ENCODE peak calls at places on chromosomes 6 and 20, in five cellular contexts. N, C, J, R and O are unnamed samples.
A peak's percentile ranks its signal among the peaks of the same experiment; 100 is the strongest.

GRCh38 chr6:124870611-124871201 is 91.5 kb upstream of the RNF217 start:
- DNase-seq in N (peak; percentile 63), C (no peak), J (no peak), R (no peak), O (no peak)

GRCh38 chr6:167968091-167968490 is 29.4 kb upstream of the KIF25 start:
- DNase-seq in N (no peak), C (no peak), J (no peak), R (peak; percentile 43), O (no peak)

GRCh38 chr20:9319687-9320384 is 194.6 kb upstream of the LAMP5 start:
- DNase-seq in N (peak; percentile 25), C (no peak), J (no peak), R (peak; percentile 1), O (no peak)

GRCh38 chr20:2767768-2768631 is 32.4 kb downstream of the CPXM1 start:
- DNase-seq in N (no peak), C (no peak), J (no peak), R (no peak), O (no peak)

GRCh38 chr6:26195924-26196845 is 109.0 kb downstream of the HFE start:
- DNase-seq in N (peak; percentile 25), C (no peak), J (no peak), R (peak; percentile 82), O (no peak)

GRCh38 chr6:132650413-132650812 is 8.6 kb downstream of the TAAR1 start:
- DNase-seq in N (no peak), C (no peak), J (no peak), R (no peak), O (no peak)

GRCh38 chr20:17357238-17357637 is 130.4 kb downstream of the PCSK2 start:
- DNase-seq in N (no peak), C (no peak), J (no peak), R (no peak), O (no peak)

GRCh38 chr6:29791162-29791561 is 36.5 kb upstream of the HLA-G start:
- DNase-seq in N (no peak), C (no peak), J (no peak), R (no peak), O (no peak)

GRCh38 chr20:37526238-37526838 is 1.3 kb downstream of the BLCAP start:
- DNase-seq in N (no peak), C (peak; percentile 53), J (no peak), R (peak; percentile 11), O (no peak)

GRCh38 chr20:49452011-49452482 is 30.4 kb downstream of the KCNB1 start:
- DNase-seq in N (peak; percentile 31), C (no peak), J (no peak), R (no peak), O (no peak)

GRCh38 chr6:3231213-3232016 is 4.0 kb upstream of the TUBB2B start:
- DNase-seq in N (peak; percentile 65), C (peak; percentile 81), J (no peak), R (no peak), O (peak; percentile 71)

GRCh38 chr6:167404385-167405049 is 79.6 kb downstream of the TTLL2 start:
- DNase-seq in N (no peak), C (no peak), J (no peak), R (no peak), O (no peak)

GRCh38 chr6:7762758-7763157 is 36.9 kb downstream of the BMP6 start:
- DNase-seq in N (no peak), C (no peak), J (no peak), R (no peak), O (no peak)

GRCh38 chr6:158660331-158660730 is 10.5 kb downstream of the SYTL3 start:
- DNase-seq in N (no peak), C (no peak), J (no peak), R (peak; percentile 58), O (no peak)

GRCh38 chr20:63873477-63873971 is 8.5 kb downstream of the TPD52L2 start:
- DNase-seq in N (peak; percentile 93), C (no peak), J (no peak), R (peak; percentile 76), O (no peak)

GRCh38 chr6:151060096-151060741 is 179.5 kb upstream of the AKAP12 start:
- DNase-seq in N (peak; percentile 99), C (no peak), J (no peak), R (no peak), O (no peak)

GRCh38 chr6:11298651-11299420 is 66.4 kb upstream of the NEDD9 start:
- DNase-seq in N (no peak), C (no peak), J (no peak), R (peak; percentile 53), O (no peak)

GRCh38 chr6:167341665-167342655 is 17.1 kb downstream of the TTLL2 start:
- DNase-seq in N (no peak), C (no peak), J (no peak), R (no peak), O (no peak)

GRCh38 chr6:13848553-13849150 is 34.3 kb upstream of the MCUR1 start:
- DNase-seq in N (no peak), C (no peak), J (no peak), R (no peak), O (no peak)

GRCh38 chr6:43978473-43979360 is 148.5 kb downstream of the MRPL14 start:
- DNase-seq in N (peak; percentile 23), C (peak; percentile 22), J (no peak), R (no peak), O (peak; percentile 21)

GRCh38 chr20:62422636-62423325 is 4.6 kb downstream of the RBBP8NL start:
- DNase-seq in N (no peak), C (no peak), J (no peak), R (no peak), O (no peak)